ENCODE peak calls at places on chromosomes 6 and 20, in ten cellular contexts. U, M, X, J, A, Q, L, K, F and Z are unnamed samples.

GRCh38 chr6:154933181-154933827 is 61.8 kb upstream of the TIAM2 start:
- DNase-seq in U (no peak), M (no peak), X (no peak), J (no peak), A (no peak), Q (no peak), L (no peak), K (no peak), F (no peak), Z (no peak)

GRCh38 chr20:47688385-47689381 is 96.6 kb downstream of the SULF2 start:
- DNase-seq in U (no peak), M (no peak), X (no peak), J (peak), A (no peak), Q (no peak), L (no peak), K (no peak), F (no peak), Z (no peak)

GRCh38 chr20:9660236-9660868 is 146.0 kb downstream of the LAMP5 start:
- DNase-seq in U (peak), M (no peak), X (peak), J (peak), A (no peak), Q (peak), L (peak), K (no peak), F (no peak), Z (no peak)

GRCh38 chr20:48845000-48845399 is 17.2 kb upstream of the PREX1 start:
- DNase-seq in U (no peak), M (no peak), X (no peak), J (peak), A (no peak), Q (no peak), L (no peak), K (no peak), F (no peak), Z (no peak)

GRCh38 chr20:63238491-63239126 is 2.9 kb downstream of the BIRC7 start:
- DNase-seq in U (no peak), M (no peak), X (no peak), J (peak), A (no peak), Q (no peak), L (no peak), K (no peak), F (no peak), Z (no peak)

GRCh38 chr6:170147056-170147787 is 143.7 kb downstream of the DLL1 start:
- DNase-seq in U (peak), M (no peak), X (no peak), J (no peak), A (no peak), Q (no peak), L (peak), K (no peak), F (no peak), Z (no peak)

GRCh38 chr6:16712250-16712930 is 48.9 kb downstream of the ATXN1 start:
- DNase-seq in U (no peak), M (no peak), X (peak), J (peak), A (no peak), Q (no peak), L (no peak), K (no peak), F (no peak), Z (no peak)

GRCh38 chr6:109690373-109690739 is 646 bp downstream of the AK9 start:
- DNase-seq in U (peak), M (peak), X (no peak), J (peak), A (no peak), Q (no peak), L (peak), K (no peak), F (no peak), Z (no peak)

GRCh38 chr6:63807056-63807455 is 171.5 kb downstream of the PHF3 start:
- DNase-seq in U (no peak), M (no peak), X (no peak), J (peak), A (no peak), Q (peak), L (no peak), K (no peak), F (no peak), Z (no peak)

GRCh38 chr6:52399511-52400315 is 20.4 kb upstream of the EFHC1 start:
- DNase-seq in U (peak), M (peak), X (peak), J (peak), A (peak), Q (no peak), L (peak), K (no peak), F (no peak), Z (no peak)

GRCh38 chr6:158382491-158382890 is 70.2 kb downstream of the TULP4 start:
- DNase-seq in U (no peak), M (no peak), X (no peak), J (no peak), A (no peak), Q (no peak), L (no peak), K (no peak), F (no peak), Z (no peak)

GRCh38 chr20:10671850-10672578 is 1.8 kb downstream of the JAG1 start:
- DNase-seq in U (no peak), M (peak), X (peak), J (peak), A (no peak), Q (no peak), L (peak), K (no peak), F (no peak), Z (no peak)

GRCh38 chr20:3239026-3239866 is at the start of gene SLC4A11:
- DNase-seq in U (peak), M (no peak), X (peak), J (peak), A (peak), Q (no peak), L (peak), K (peak), F (no peak), Z (no peak)

GRCh38 chr6:168916576-168917207 is 337.0 kb downstream of the THBS2 start:
- DNase-seq in U (no peak), M (no peak), X (no peak), J (no peak), A (no peak), Q (no peak), L (no peak), K (peak), F (no peak), Z (peak)

GRCh38 chr6:157531169-157531985 is 150.4 kb downstream of the ZDHHC14 start:
- DNase-seq in U (no peak), M (no peak), X (peak), J (no peak), A (no peak), Q (no peak), L (no peak), K (no peak), F (no peak), Z (no peak)

GRCh38 chr6:121823437-121823851 is 388.0 kb downstream of the GJA1 start:
- DNase-seq in U (no peak), M (no peak), X (peak), J (no peak), A (no peak), Q (peak), L (no peak), K (no peak), F (peak), Z (no peak)

GRCh38 chr6:87869064-87869685 is 167.1 kb upstream of the AKIRIN2 start:
- DNase-seq in U (no peak), M (no peak), X (no peak), J (peak), A (no peak), Q (no peak), L (no peak), K (no peak), F (no peak), Z (no peak)

GRCh38 chr6:152273002-152273401 is 364.2 kb downstream of the SYNE1 start:
- DNase-seq in U (no peak), M (no peak), X (no peak), J (no peak), A (no peak), Q (no peak), L (no peak), K (no peak), F (no peak), Z (no peak)

GRCh38 chr20:9359561-9360308 is 154.7 kb upstream of the LAMP5 start:
- DNase-seq in U (peak), M (peak), X (peak), J (peak), A (no peak), Q (peak), L (no peak), K (peak), F (no peak), Z (peak)

GRCh38 chr6:166862287-166862977 is 93.9 kb downstream of the RNASET2 start:
- DNase-seq in U (peak), M (peak), X (no peak), J (no peak), A (no peak), Q (no peak), L (peak), K (no peak), F (no peak), Z (no peak)

GRCh38 chr6:3009930-3010329 is 10.2 kb downstream of the NQO2 start:
- DNase-seq in U (no peak), M (no peak), X (no peak), J (no peak), A (no peak), Q (no peak), L (no peak), K (no peak), F (no peak), Z (no peak)

GRCh38 chr6:3568396-3569082 is 111.7 kb upstream of the SLC22A23 start:
- DNase-seq in U (peak), M (peak), X (no peak), J (no peak), A (no peak), Q (no peak), L (no peak), K (no peak), F (no peak), Z (no peak)

GRCh38 chr20:43265449-43265848 is 75.7 kb upstream of the PTPRT start:
- DNase-seq in U (no peak), M (no peak), X (no peak), J (no peak), A (no peak), Q (no peak), L (no peak), K (no peak), F (no peak), Z (no peak)

GRCh38 chr6:99348823-99349619 is 453 bp downstream of the FAXC start:
- DNase-seq in U (peak), M (peak), X (no peak), J (no peak), A (no peak), Q (no peak), L (no peak), K (no peak), F (no peak), Z (no peak)

GRCh38 chr20:32484221-32485125 is 100.7 kb downstream of the NOL4L start:
- DNase-seq in U (peak), M (peak), X (peak), J (peak), A (peak), Q (no peak), L (peak), K (no peak), F (no peak), Z (no peak)

GRCh38 chr6:39917329-39917728 is 16.9 kb downstream of the MOCS1 start:
- DNase-seq in U (no peak), M (no peak), X (no peak), J (no peak), A (no peak), Q (no peak), L (no peak), K (no peak), F (no peak), Z (no peak)

GRCh38 chr6:145865175-145865574 is 50.6 kb upstream of the FBXO30 start:
- DNase-seq in U (no peak), M (no peak), X (peak), J (no peak), A (no peak), Q (no peak), L (no peak), K (no peak), F (no peak), Z (no peak)

GRCh38 chr6:33566182-33567084 is 13.6 kb downstream of the BAK1 start:
- DNase-seq in U (no peak), M (no peak), X (no peak), J (no peak), A (no peak), Q (no peak), L (no peak), K (no peak), F (no peak), Z (no peak)

GRCh38 chr6:88238065-88238464 is 71.9 kb upstream of the CNR1 start:
- DNase-seq in U (no peak), M (no peak), X (peak), J (peak), A (peak), Q (no peak), L (no peak), K (no peak), F (no peak), Z (no peak)

GRCh38 chr6:150667977-150668716 is 68.5 kb downstream of the PLEKHG1 start:
- DNase-seq in U (peak), M (no peak), X (peak), J (no peak), A (no peak), Q (peak), L (no peak), K (peak), F (peak), Z (peak)

GRCh38 chr6:164130151-164130550 is 715.6 kb downstream of the QKI start:
- DNase-seq in U (no peak), M (peak), X (no peak), J (no peak), A (no peak), Q (no peak), L (no peak), K (no peak), F (no peak), Z (no peak)

GRCh38 chr20:19275630-19276071 is 63.2 kb downstream of the SLC24A3 start:
- DNase-seq in U (no peak), M (peak), X (no peak), J (no peak), A (no peak), Q (no peak), L (no peak), K (peak), F (no peak), Z (no peak)